ENCODE peak calls at places on chromosomes 12 and 14, in five cellular contexts. S, M, E, O and T are unnamed samples.

GRCh38 chr12:24839268-24839791 is 109.6 kb downstream of the BCAT1 start:
- ATAC-seq in S (peak), M (no peak), E (peak), O (peak), T (no peak)

GRCh38 chr12:69173358-69173757 is 66.0 kb upstream of the CPSF6 start:
- ATAC-seq in S (no peak), M (no peak), E (no peak), O (no peak), T (no peak)

GRCh38 chr12:51662728-51663154 is 71.7 kb downstream of the SCN8A start:
- ATAC-seq in S (no peak), M (no peak), E (no peak), O (peak), T (no peak)

GRCh38 chr12:60935981-60936761 is 1324.0 kb upstream of the USP15 start:
- ATAC-seq in S (no peak), M (no peak), E (no peak), O (no peak), T (no peak)

GRCh38 chr12:123905319-123905925 is 67.2 kb downstream of the CCDC92 start:
- ATAC-seq in S (peak), M (no peak), E (peak), O (peak), T (peak)

GRCh38 chr12:66118240-66118891 is 12.2 kb downstream of the LLPH start:
- ATAC-seq in S (no peak), M (peak), E (no peak), O (no peak), T (peak)

GRCh38 chr12:116534341-116535121 is 24.6 kb upstream of the MAP1LC3B2 start:
- ATAC-seq in S (no peak), M (peak), E (no peak), O (no peak), T (peak)

GRCh38 chr14:55130194-55130550 is 1.1 kb downstream of the LGALS3 start:
- ATAC-seq in S (no peak), M (no peak), E (no peak), O (no peak), T (no peak)

GRCh38 chr14:21924479-21924878 is 250.9 kb upstream of the OR4E1 start:
- ATAC-seq in S (peak), M (no peak), E (peak), O (peak), T (peak)

GRCh38 chr12:63844391-63845341 is at the start of gene SRGAP1:
- ATAC-seq in S (peak), M (peak), E (no peak), O (peak), T (peak)

GRCh38 chr12:100741084-100741711 is 53.4 kb upstream of the ANO4 start:
- ATAC-seq in S (no peak), M (no peak), E (no peak), O (no peak), T (no peak)

GRCh38 chr14:76918751-76919421 is 92.7 kb downstream of the LRRC74A start:
- ATAC-seq in S (no peak), M (peak), E (no peak), O (peak), T (peak)

GRCh38 chr14:81772391-81772790 is 238.7 kb upstream of the SEL1L start:
- ATAC-seq in S (no peak), M (no peak), E (no peak), O (no peak), T (no peak)

GRCh38 chr12:30923057-30923456 is 3.5 kb upstream of the TSPAN11 start:
- ATAC-seq in S (no peak), M (no peak), E (no peak), O (no peak), T (no peak)

GRCh38 chr12:66159088-66159487 is 10.7 kb downstream of the TMBIM4 start:
- ATAC-seq in S (no peak), M (no peak), E (no peak), O (peak), T (peak)

GRCh38 chr12:46841891-46842290 is 16.1 kb upstream of the SLC38A4 start:
- ATAC-seq in S (no peak), M (no peak), E (no peak), O (no peak), T (no peak)

GRCh38 chr12:44677724-44678123 is 198.4 kb downstream of the NELL2 start:
- ATAC-seq in S (no peak), M (no peak), E (no peak), O (no peak), T (no peak)

GRCh38 chr14:91753501-91754128 is 21.7 kb upstream of the CATSPERB start:
- ATAC-seq in S (no peak), M (no peak), E (no peak), O (peak), T (peak)